ENCODE peak calls at places on chromosome 7, in five cellular contexts. One of them, this sample, is unnamed.

GRCh38 chr7:27895553-27895952 is 155.6 kb downstream of the TAX1BP1 start:
- DNase-seq in psoas muscle: no peak
- DNase-seq in tibial artery: no peak
- DNase-seq in cardiac muscle cell: no peak
- DNase-seq in heart right ventricle: no peak
- DNase-seq in this sample: no peak

GRCh38 chr7:157465597-157466348 is 129.0 kb downstream of the DNAJB6 start:
- DNase-seq in heart right ventricle: no peak
- DNase-seq in tibial artery: no peak
- DNase-seq in cardiac muscle cell: peak
- DNase-seq in psoas muscle: no peak
- DNase-seq in this sample: no peak

GRCh38 chr7:51234139-51234538 is 82.5 kb downstream of the COBL start:
- DNase-seq in tibial artery: no peak
- DNase-seq in psoas muscle: peak
- DNase-seq in heart right ventricle: peak
- DNase-seq in cardiac muscle cell: no peak
- DNase-seq in this sample: no peak

GRCh38 chr7:136067277-136067676 is 90.1 kb upstream of the MTPN start:
- DNase-seq in cardiac muscle cell: no peak
- DNase-seq in tibial artery: no peak
- DNase-seq in heart right ventricle: no peak
- DNase-seq in psoas muscle: no peak
- DNase-seq in this sample: no peak

GRCh38 chr7:112201421-112201820 is 4.8 kb downstream of the DOCK4 start:
- DNase-seq in tibial artery: no peak
- DNase-seq in psoas muscle: no peak
- DNase-seq in cardiac muscle cell: peak
- DNase-seq in heart right ventricle: no peak
- DNase-seq in this sample: no peak

GRCh38 chr7:25624837-25625236 is 396.6 kb upstream of the NPVF start:
- DNase-seq in psoas muscle: no peak
- DNase-seq in heart right ventricle: peak
- DNase-seq in tibial artery: peak
- DNase-seq in cardiac muscle cell: peak
- DNase-seq in this sample: no peak

GRCh38 chr7:117873056-117873932 is at the start of gene CTTNBP2:
- DNase-seq in heart right ventricle: peak
- DNase-seq in tibial artery: peak
- DNase-seq in cardiac muscle cell: peak
- DNase-seq in psoas muscle: peak
- DNase-seq in this sample: no peak

GRCh38 chr7:127907638-127908040 is 123.6 kb downstream of the LRRC4 start:
- DNase-seq in tibial artery: no peak
- DNase-seq in psoas muscle: no peak
- DNase-seq in cardiac muscle cell: no peak
- DNase-seq in heart right ventricle: no peak
- DNase-seq in this sample: no peak

GRCh38 chr7:74003609-74004008 is 24.4 kb upstream of the ELN start:
- DNase-seq in heart right ventricle: no peak
- DNase-seq in psoas muscle: no peak
- DNase-seq in cardiac muscle cell: no peak
- DNase-seq in tibial artery: no peak
- DNase-seq in this sample: no peak

GRCh38 chr7:138945806-138946205 is 35.4 kb downstream of the KIAA1549 start:
- DNase-seq in cardiac muscle cell: no peak
- DNase-seq in psoas muscle: no peak
- DNase-seq in heart right ventricle: no peak
- DNase-seq in tibial artery: no peak
- DNase-seq in this sample: no peak

GRCh38 chr7:133434246-133434865 is 181.5 kb downstream of the EXOC4 start:
- DNase-seq in heart right ventricle: no peak
- DNase-seq in tibial artery: no peak
- DNase-seq in psoas muscle: no peak
- DNase-seq in cardiac muscle cell: peak
- DNase-seq in this sample: no peak

GRCh38 chr7:90766814-90767564 is 170.9 kb downstream of the CDK14 start:
- DNase-seq in cardiac muscle cell: peak
- DNase-seq in tibial artery: peak
- DNase-seq in psoas muscle: peak
- DNase-seq in heart right ventricle: peak
- DNase-seq in this sample: no peak

GRCh38 chr7:47873767-47874166 is 74.5 kb downstream of the PKD1L1 start:
- DNase-seq in psoas muscle: no peak
- DNase-seq in tibial artery: no peak
- DNase-seq in heart right ventricle: no peak
- DNase-seq in cardiac muscle cell: no peak
- DNase-seq in this sample: no peak

GRCh38 chr7:31122649-31123058 is 70.5 kb downstream of the ADCYAP1R1 start:
- DNase-seq in psoas muscle: peak
- DNase-seq in cardiac muscle cell: peak
- DNase-seq in tibial artery: peak
- DNase-seq in heart right ventricle: peak
- DNase-seq in this sample: no peak

DNA sequence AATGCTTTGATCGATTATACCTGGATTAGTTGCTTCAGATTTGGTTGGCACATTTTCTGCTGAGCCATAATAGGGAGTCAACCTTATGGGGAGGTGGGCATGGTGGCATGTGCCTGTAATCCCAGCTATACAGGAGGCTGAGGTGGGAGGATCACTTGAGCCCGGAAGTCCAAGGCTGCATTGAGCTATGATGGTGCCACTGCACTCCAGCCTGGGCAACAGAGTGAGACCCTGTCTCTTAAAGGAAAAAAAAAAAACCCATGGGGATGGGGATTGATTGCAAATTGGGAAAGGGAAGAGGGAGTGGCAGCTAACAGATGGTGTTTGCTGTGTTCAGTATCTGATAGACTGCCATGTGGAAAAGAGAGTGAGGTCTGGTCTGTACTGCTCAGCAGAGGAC is 11.1 kb downstream of the STK17A start:
- DNase-seq in heart right ventricle: no peak
- DNase-seq in tibial artery: no peak
- DNase-seq in cardiac muscle cell: no peak
- DNase-seq in psoas muscle: no peak
- DNase-seq in this sample: no peak
- TF ChIP-seq CTCF in heart right ventricle: no peak
- TF ChIP-seq CTCF in tibial artery: no peak
- TF ChIP-seq CTCF in cardiac muscle cell: no peak
- TF ChIP-seq CTCF in psoas muscle: no peak
- TF ChIP-seq CTCF in this sample: no peak

DNA sequence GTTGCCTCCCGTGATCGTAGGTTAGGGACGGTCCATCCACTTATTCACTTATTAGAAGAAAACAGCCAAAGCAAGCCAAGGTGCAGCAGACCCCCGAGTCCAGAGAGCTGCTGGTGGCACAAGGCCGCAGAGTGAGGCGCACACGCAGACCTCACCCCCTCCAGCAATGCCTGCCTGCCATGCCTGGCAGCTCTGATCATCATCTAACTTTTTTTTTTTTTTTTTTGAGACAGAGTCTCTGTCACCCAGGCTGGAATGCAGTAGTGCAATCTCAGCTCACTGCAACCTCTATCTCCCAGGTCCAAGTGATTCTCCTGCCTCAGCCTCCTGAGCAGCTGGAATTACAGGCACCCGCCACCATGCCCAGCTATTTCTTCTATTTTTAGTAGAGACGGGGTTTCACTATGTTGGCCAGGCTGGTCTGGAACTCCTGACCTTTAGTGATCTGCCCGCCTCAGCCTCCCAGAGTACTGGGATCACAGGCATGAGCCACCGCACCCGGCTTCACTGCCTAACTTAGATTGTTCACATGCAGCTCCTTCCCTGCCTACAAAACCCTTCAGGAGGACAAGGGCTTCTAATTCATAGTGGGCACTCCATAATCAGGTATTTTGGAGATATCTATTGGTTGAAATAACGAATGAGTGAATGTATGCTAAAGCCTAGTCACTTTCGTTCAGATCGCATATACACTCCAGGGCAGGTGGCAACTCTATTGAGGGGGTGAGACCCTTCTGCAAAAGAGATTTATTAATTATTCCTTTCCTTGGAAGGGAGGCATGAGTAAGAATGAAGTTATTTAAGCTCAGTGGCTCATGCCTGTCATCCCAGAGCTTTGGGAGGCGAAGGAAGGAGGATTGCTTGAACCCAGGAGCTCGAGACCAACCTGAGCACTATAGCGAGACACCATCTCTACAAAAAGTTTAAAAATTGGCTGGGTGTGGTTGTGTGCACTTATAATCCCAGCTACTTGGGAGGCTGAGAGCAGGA is 15.9 kb downstream of the TRIM56 start:
- DNase-seq in cardiac muscle cell: no peak
- DNase-seq in heart right ventricle: no peak
- DNase-seq in tibial artery: no peak
- DNase-seq in psoas muscle: no peak
- DNase-seq in this sample: no peak
- H3K27ac ChIP-seq in cardiac muscle cell: no peak
- H3K27ac ChIP-seq in heart right ventricle: peak
- H3K27ac ChIP-seq in tibial artery: peak
- H3K27ac ChIP-seq in psoas muscle: peak
- H3K27ac ChIP-seq in this sample: no peak

GRCh38 chr7:1007901-1008300 is 24.9 kb downstream of the CYP2W1 start:
- DNase-seq in psoas muscle: no peak
- DNase-seq in tibial artery: no peak
- DNase-seq in cardiac muscle cell: no peak
- DNase-seq in heart right ventricle: no peak
- DNase-seq in this sample: no peak
- TF ChIP-seq CTCF in psoas muscle: no peak
- TF ChIP-seq CTCF in tibial artery: no peak
- TF ChIP-seq CTCF in cardiac muscle cell: no peak
- TF ChIP-seq CTCF in heart right ventricle: no peak
- TF ChIP-seq CTCF in this sample: no peak

GRCh38 chr7:81780914-81781693 is 11.3 kb upstream of the HGF start:
- DNase-seq in cardiac muscle cell: no peak
- DNase-seq in psoas muscle: no peak
- DNase-seq in heart right ventricle: no peak
- DNase-seq in tibial artery: no peak
- DNase-seq in this sample: no peak
- H3K27ac ChIP-seq in cardiac muscle cell: no peak
- H3K27ac ChIP-seq in psoas muscle: no peak
- H3K27ac ChIP-seq in heart right ventricle: no peak
- H3K27ac ChIP-seq in tibial artery: no peak
- H3K27ac ChIP-seq in this sample: no peak

This sample was measured in CD8-positive, alpha-beta T cell.